ENCODE peak calls at places on chromosomes 2 and 18, in eight cellular contexts. Y is kidney epithelial cell, M is HFF-Myc, R is adipocyte, O is PC-3, G is body of pancreas, B is A549, A is hepatocyte. D is an unnamed sample.

GRCh38 chr2:240250985-240251847 is 110.8 kb upstream of the OTOS start:
- DNase-seq in B (peak), A (peak), R (peak), O (peak), G (peak), M (no peak), Y (peak), D (no peak)

GRCh38 chr18:79643049-79643765 is 36.4 kb upstream of the CTDP1 start:
- DNase-seq in O (no peak), A (no peak), M (no peak), R (no peak), B (no peak), G (peak), Y (no peak), D (no peak)

GRCh38 chr2:127080941-127081769 is 25.8 kb downstream of the BIN1 start:
- DNase-seq in M (no peak), O (no peak), B (no peak), Y (peak), G (peak), A (no peak), R (no peak), D (no peak)

GRCh38 chr2:186716899-186717811 is 23.3 kb downstream of the FAM171B start:
- DNase-seq in B (no peak), R (peak), O (no peak), M (no peak), Y (no peak), A (no peak), G (no peak), D (no peak)

GRCh38 chr2:204507636-204508035 is 37.6 kb upstream of the PARD3B start:
- DNase-seq in A (no peak), G (no peak), B (no peak), M (no peak), R (no peak), O (no peak), Y (no peak), D (no peak)

GRCh38 chr18:3624818-3625716 is 175.1 kb downstream of the TGIF1 start:
- DNase-seq in Y (peak), B (peak), R (peak), O (peak), G (peak), M (peak), A (peak), D (no peak)

GRCh38 chr2:61758991-61759390 is 94.9 kb downstream of the FAM161A start:
- DNase-seq in A (peak), M (peak), G (no peak), Y (no peak), B (peak), O (no peak), R (peak), D (no peak)

GRCh38 chr2:36485521-36485920 is 112.4 kb downstream of the FEZ2 start:
- DNase-seq in G (peak), Y (peak), B (peak), M (peak), R (peak), O (peak), A (no peak), D (no peak)

GRCh38 chr2:100882645-100883613 is 63.0 kb downstream of the NPAS2 start:
- DNase-seq in M (no peak), A (peak), Y (no peak), G (peak), B (peak), R (no peak), O (peak), D (no peak)

GRCh38 chr2:6923319-6923718 is 6.1 kb downstream of the RNF144A start:
- DNase-seq in M (no peak), R (no peak), A (no peak), Y (no peak), B (no peak), O (no peak), G (no peak), D (no peak)

GRCh38 chr2:168247341-168248305 is at the start of gene STK39:
- DNase-seq in B (peak), Y (no peak), O (peak), R (peak), G (peak), A (peak), M (no peak), D (no peak)

GRCh38 chr2:161625314-161625919 is 1.2 kb downstream of the SLC4A10 start:
- DNase-seq in O (no peak), R (no peak), A (peak), Y (no peak), G (no peak), M (no peak), B (no peak), D (no peak)
- H3K4me3 ChIP-seq in O (no peak), R (peak), A (no peak), Y (no peak), G (no peak), M (no peak), B (no peak), D (no peak)

GRCh38 chr2:33136056-33136455 is 189.3 kb downstream of the LTBP1 start:
- DNase-seq in R (peak), O (peak), Y (no peak), A (no peak), B (no peak), M (no peak), G (no peak), D (no peak)
- H3K4me3 ChIP-seq in R (peak), O (peak), Y (no peak), A (no peak), B (no peak), M (peak), G (no peak), D (no peak)

GRCh38 chr18:32383040-32383819 is 87.5 kb downstream of the GAREM1 start:
- DNase-seq in O (peak), A (peak), G (peak), B (peak), M (peak), R (peak), Y (peak), D (no peak)
- H3K4me3 ChIP-seq in O (peak), A (no peak), G (no peak), B (no peak), M (no peak), R (peak), Y (no peak), D (no peak)

DNA sequence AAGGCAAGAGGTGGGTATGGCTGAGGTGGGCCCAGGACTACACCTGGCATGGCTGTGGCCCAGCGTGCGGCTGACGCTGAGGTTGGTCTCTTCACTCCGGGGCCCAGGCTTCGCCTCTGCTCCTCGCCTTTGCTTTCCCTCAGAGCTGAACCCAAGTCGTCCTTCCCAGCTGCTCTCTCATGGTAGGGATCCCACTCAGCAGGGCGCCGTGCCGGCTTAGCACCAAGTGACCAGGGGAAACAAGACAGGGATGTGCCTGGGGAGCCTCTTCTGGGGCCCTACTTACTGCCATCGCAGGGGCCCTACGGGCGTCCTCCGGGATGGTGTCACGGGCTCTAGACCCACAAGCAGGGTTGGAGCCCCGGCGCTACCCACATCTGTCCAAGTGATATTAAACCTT is 138.1 kb upstream of the ALKAL2 start:
- DNase-seq in O (no peak), Y (no peak), A (no peak), R (no peak), M (no peak), B (no peak), G (no peak), D (no peak)
- H3K4me3 ChIP-seq in O (no peak), Y (no peak), A (no peak), R (no peak), M (no peak), B (no peak), G (no peak), D (no peak)